ENCODE peak calls at places on chromosomes 6 and 20, in eight cellular contexts. One of them, this sample, is unnamed.

GRCh38 chr6:39929733-39930461 is 4.4 kb downstream of the MOCS1 start:
- DNase-seq in PC-9: no peak
- DNase-seq in astrocyte: no peak
- DNase-seq in hepatocyte: no peak
- DNase-seq in endothelial cell of umbilical vein: peak; percentile 3
- DNase-seq in PC-3: peak; percentile 56
- DNase-seq in fibroblast of lung: no peak
- DNase-seq in HepG2: peak; percentile 26
- DNase-seq in this sample: no peak

GRCh38 chr6:143426025-143426424 is 24.5 kb downstream of the ADAT2 start:
- DNase-seq in PC-9: no peak
- DNase-seq in astrocyte: peak; percentile 68
- DNase-seq in hepatocyte: no peak
- DNase-seq in endothelial cell of umbilical vein: no peak
- DNase-seq in PC-3: no peak
- DNase-seq in fibroblast of lung: peak; percentile 71
- DNase-seq in HepG2: no peak
- DNase-seq in this sample: no peak

GRCh38 chr6:167663784-167664432 is 162.8 kb upstream of the AFDN start:
- DNase-seq in PC-9: no peak
- DNase-seq in astrocyte: no peak
- DNase-seq in hepatocyte: no peak
- DNase-seq in endothelial cell of umbilical vein: no peak
- DNase-seq in PC-3: no peak
- DNase-seq in fibroblast of lung: no peak
- DNase-seq in HepG2: no peak
- DNase-seq in this sample: no peak

GRCh38 chr20:58623579-58624473 is 27.3 kb upstream of the STX16 start:
- DNase-seq in PC-9: peak; percentile 91
- DNase-seq in astrocyte: peak; percentile 96
- DNase-seq in hepatocyte: peak; percentile 89
- DNase-seq in endothelial cell of umbilical vein: peak; percentile 93
- DNase-seq in PC-3: peak; percentile 99
- DNase-seq in fibroblast of lung: peak; percentile 98
- DNase-seq in HepG2: peak; percentile 68
- DNase-seq in this sample: peak; percentile 92

GRCh38 chr6:45477785-45478184 is 100.1 kb upstream of the SUPT3H start:
- DNase-seq in PC-9: no peak
- DNase-seq in astrocyte: no peak
- DNase-seq in hepatocyte: no peak
- DNase-seq in endothelial cell of umbilical vein: no peak
- DNase-seq in PC-3: no peak
- DNase-seq in fibroblast of lung: no peak
- DNase-seq in HepG2: no peak
- DNase-seq in this sample: peak; percentile 29

GRCh38 chr6:43376551-43376981 is 7.1 kb upstream of the ZNF318 start:
- DNase-seq in PC-9: no peak
- DNase-seq in astrocyte: no peak
- DNase-seq in hepatocyte: no peak
- DNase-seq in endothelial cell of umbilical vein: no peak
- DNase-seq in PC-3: no peak
- DNase-seq in fibroblast of lung: no peak
- DNase-seq in HepG2: no peak
- DNase-seq in this sample: peak; percentile 92

GRCh38 chr6:43766964-43767461 is 3.0 kb upstream of the VEGFA start:
- DNase-seq in PC-9: no peak
- DNase-seq in astrocyte: no peak
- DNase-seq in hepatocyte: peak; percentile 62
- DNase-seq in endothelial cell of umbilical vein: no peak
- DNase-seq in PC-3: no peak
- DNase-seq in fibroblast of lung: no peak
- DNase-seq in HepG2: peak; percentile 58
- DNase-seq in this sample: no peak

GRCh38 chr20:60749804-60750602 is 502.1 kb upstream of the CDH4 start:
- DNase-seq in PC-9: no peak
- DNase-seq in astrocyte: no peak
- DNase-seq in hepatocyte: no peak
- DNase-seq in endothelial cell of umbilical vein: no peak
- DNase-seq in PC-3: no peak
- DNase-seq in fibroblast of lung: no peak
- DNase-seq in HepG2: no peak
- DNase-seq in this sample: no peak

GRCh38 chr6:150134280-150134920 is 8.4 kb upstream of the PPP1R14C start:
- DNase-seq in PC-9: no peak
- DNase-seq in astrocyte: no peak
- DNase-seq in hepatocyte: no peak
- DNase-seq in endothelial cell of umbilical vein: no peak
- DNase-seq in PC-3: no peak
- DNase-seq in fibroblast of lung: no peak
- DNase-seq in HepG2: no peak
- DNase-seq in this sample: peak; percentile 24

GRCh38 chr6:64266351-64266821 is 630.8 kb downstream of the PHF3 start:
- DNase-seq in PC-9: no peak
- DNase-seq in astrocyte: no peak
- DNase-seq in hepatocyte: no peak
- DNase-seq in endothelial cell of umbilical vein: no peak
- DNase-seq in PC-3: no peak
- DNase-seq in fibroblast of lung: no peak
- DNase-seq in HepG2: no peak
- DNase-seq in this sample: no peak

GRCh38 chr20:43531091-43531443 is 23.6 kb downstream of the L3MBTL1 start:
- DNase-seq in PC-9: no peak
- DNase-seq in astrocyte: no peak
- DNase-seq in hepatocyte: no peak
- DNase-seq in endothelial cell of umbilical vein: no peak
- DNase-seq in PC-3: no peak
- DNase-seq in fibroblast of lung: no peak
- DNase-seq in HepG2: no peak
- DNase-seq in this sample: no peak

GRCh38 chr6:150169609-150170008 is 26.8 kb downstream of the PPP1R14C start:
- DNase-seq in PC-9: no peak
- DNase-seq in astrocyte: peak; percentile 88
- DNase-seq in hepatocyte: no peak
- DNase-seq in endothelial cell of umbilical vein: no peak
- DNase-seq in PC-3: peak; percentile 66
- DNase-seq in fibroblast of lung: peak; percentile 90
- DNase-seq in HepG2: no peak
- DNase-seq in this sample: peak; percentile 92

GRCh38 chr20:18989736-18990474 is 176.3 kb downstream of the SCP2D1 start:
- DNase-seq in PC-9: no peak
- DNase-seq in astrocyte: no peak
- DNase-seq in hepatocyte: no peak
- DNase-seq in endothelial cell of umbilical vein: no peak
- DNase-seq in PC-3: no peak
- DNase-seq in fibroblast of lung: no peak
- DNase-seq in HepG2: no peak
- DNase-seq in this sample: no peak

GRCh38 chr6:142458857-142459256 is 157.1 kb downstream of the ADGRG6 start:
- DNase-seq in PC-9: no peak
- DNase-seq in astrocyte: no peak
- DNase-seq in hepatocyte: no peak
- DNase-seq in endothelial cell of umbilical vein: no peak
- DNase-seq in PC-3: no peak
- DNase-seq in fibroblast of lung: no peak
- DNase-seq in HepG2: no peak
- DNase-seq in this sample: no peak

GRCh38 chr20:33589059-33589458 is 73.1 kb upstream of the C20orf144 start:
- DNase-seq in PC-9: no peak
- DNase-seq in astrocyte: no peak
- DNase-seq in hepatocyte: no peak
- DNase-seq in endothelial cell of umbilical vein: no peak
- DNase-seq in PC-3: no peak
- DNase-seq in fibroblast of lung: no peak
- DNase-seq in HepG2: no peak
- DNase-seq in this sample: no peak

GRCh38 chr6:712805-713204 is 19.9 kb upstream of the EXOC2 start:
- DNase-seq in PC-9: no peak
- DNase-seq in astrocyte: no peak
- DNase-seq in hepatocyte: no peak
- DNase-seq in endothelial cell of umbilical vein: no peak
- DNase-seq in PC-3: no peak
- DNase-seq in fibroblast of lung: no peak
- DNase-seq in HepG2: no peak
- DNase-seq in this sample: no peak

GRCh38 chr6:83708546-83708969 is 343 bp downstream of the SNAP91 start:
- DNase-seq in PC-9: no peak
- DNase-seq in astrocyte: peak; percentile 6
- DNase-seq in hepatocyte: peak; percentile 21
- DNase-seq in endothelial cell of umbilical vein: peak; percentile 29
- DNase-seq in PC-3: no peak
- DNase-seq in fibroblast of lung: peak; percentile 19
- DNase-seq in HepG2: no peak
- DNase-seq in this sample: no peak

GRCh38 chr20:16608265-16608636 is 35.0 kb upstream of the KIF16B start:
- DNase-seq in PC-9: no peak
- DNase-seq in astrocyte: no peak
- DNase-seq in hepatocyte: no peak
- DNase-seq in endothelial cell of umbilical vein: no peak
- DNase-seq in PC-3: no peak
- DNase-seq in fibroblast of lung: no peak
- DNase-seq in HepG2: no peak
- DNase-seq in this sample: no peak

GRCh38 chr6:158104696-158105095 is 63.4 kb downstream of the SERAC1 start:
- DNase-seq in PC-9: no peak
- DNase-seq in astrocyte: no peak
- DNase-seq in hepatocyte: no peak
- DNase-seq in endothelial cell of umbilical vein: no peak
- DNase-seq in PC-3: no peak
- DNase-seq in fibroblast of lung: no peak
- DNase-seq in HepG2: no peak
- DNase-seq in this sample: no peak

GRCh38 chr6:5697508-5697907 is 309.2 kb downstream of the NRN1 start:
- DNase-seq in PC-9: no peak
- DNase-seq in astrocyte: no peak
- DNase-seq in hepatocyte: no peak
- DNase-seq in endothelial cell of umbilical vein: no peak
- DNase-seq in PC-3: no peak
- DNase-seq in fibroblast of lung: no peak
- DNase-seq in HepG2: no peak
- DNase-seq in this sample: peak; percentile 41

GRCh38 chr20:14337400-14338171 is at the start of gene FLRT3:
- DNase-seq in PC-9: peak; percentile 67
- DNase-seq in astrocyte: peak; percentile 96
- DNase-seq in hepatocyte: peak; percentile 96
- DNase-seq in endothelial cell of umbilical vein: peak; percentile 95
- DNase-seq in PC-3: peak; percentile 97
- DNase-seq in fibroblast of lung: peak; percentile 98
- DNase-seq in HepG2: peak; percentile 93
- DNase-seq in this sample: peak; percentile 98

GRCh38 chr6:167815296-167815980 is 11.3 kb upstream of the AFDN start:
- DNase-seq in PC-9: no peak
- DNase-seq in astrocyte: no peak
- DNase-seq in hepatocyte: no peak
- DNase-seq in endothelial cell of umbilical vein: no peak
- DNase-seq in PC-3: no peak
- DNase-seq in fibroblast of lung: no peak
- DNase-seq in HepG2: no peak
- DNase-seq in this sample: no peak

GRCh38 chr20:610130-611046 is at the start of gene TCF15:
- DNase-seq in PC-9: no peak
- DNase-seq in astrocyte: no peak
- DNase-seq in hepatocyte: peak; percentile 23
- DNase-seq in endothelial cell of umbilical vein: peak; percentile 34
- DNase-seq in PC-3: peak; percentile 40
- DNase-seq in fibroblast of lung: peak; percentile 19
- DNase-seq in HepG2: no peak
- DNase-seq in this sample: peak; percentile 4
- TF ChIP-seq EZH2 in PC-9: no peak
- TF ChIP-seq EZH2 in astrocyte: no peak
- TF ChIP-seq EZH2 in hepatocyte: no peak
- TF ChIP-seq EZH2 in endothelial cell of umbilical vein: peak; percentile 77
- TF ChIP-seq EZH2 in PC-3: no peak
- TF ChIP-seq EZH2 in fibroblast of lung: peak; percentile 59
- TF ChIP-seq EZH2 in HepG2: no peak
- TF ChIP-seq EZH2 in this sample: peak; percentile 9

DNA sequence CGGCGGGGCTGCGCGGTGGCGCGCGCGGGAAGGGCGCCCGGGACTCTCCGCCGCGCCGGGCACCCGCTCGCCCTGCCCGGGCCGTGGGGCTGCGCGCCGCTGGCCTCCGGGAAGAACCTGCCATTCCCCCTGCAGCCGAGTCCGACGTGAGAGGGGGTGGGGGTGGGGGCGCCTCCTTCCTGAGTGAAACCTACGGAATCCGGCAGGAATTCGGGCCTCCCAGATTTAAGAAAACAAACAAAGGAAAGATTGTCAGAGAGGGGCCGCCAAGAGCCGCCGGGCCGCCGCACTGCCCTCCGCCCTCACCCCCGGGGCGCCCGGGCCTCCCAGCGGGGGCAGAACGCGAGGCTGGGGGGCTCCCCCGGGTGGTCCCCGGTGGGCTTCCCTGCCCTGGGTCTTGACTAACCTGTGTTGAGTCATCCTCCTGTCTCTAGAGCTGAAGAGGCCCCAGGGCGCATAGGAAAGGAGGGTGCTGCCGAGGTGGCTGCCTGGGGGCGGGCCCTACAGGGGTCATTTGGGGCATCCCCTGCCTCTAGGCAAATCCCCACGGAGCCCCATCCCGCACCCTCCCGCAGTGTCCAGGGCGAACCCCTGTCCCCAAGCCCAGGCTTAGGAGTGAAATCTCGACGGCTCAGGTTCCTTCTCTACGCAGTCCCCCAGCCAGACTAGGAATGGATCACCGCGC is 42.2 kb upstream of the FOXP4 start:
- DNase-seq in PC-9: peak; percentile 15
- DNase-seq in astrocyte: peak; percentile 77
- DNase-seq in hepatocyte: peak; percentile 68
- DNase-seq in endothelial cell of umbilical vein: peak; percentile 50
- DNase-seq in PC-3: peak; percentile 10
- DNase-seq in fibroblast of lung: peak; percentile 88
- DNase-seq in HepG2: peak; percentile 52
- DNase-seq in this sample: peak; percentile 16
- TF ChIP-seq EZH2 in PC-9: no peak
- TF ChIP-seq EZH2 in astrocyte: no peak
- TF ChIP-seq EZH2 in hepatocyte: no peak
- TF ChIP-seq EZH2 in endothelial cell of umbilical vein: peak; percentile 44
- TF ChIP-seq EZH2 in PC-3: no peak
- TF ChIP-seq EZH2 in fibroblast of lung: no peak
- TF ChIP-seq EZH2 in HepG2: no peak
- TF ChIP-seq EZH2 in this sample: no peak

GRCh38 chr20:21518292-21518991 is 4.6 kb upstream of the NKX2-2 start:
- DNase-seq in PC-9: no peak
- DNase-seq in astrocyte: no peak
- DNase-seq in hepatocyte: no peak
- DNase-seq in endothelial cell of umbilical vein: no peak
- DNase-seq in PC-3: no peak
- DNase-seq in fibroblast of lung: no peak
- DNase-seq in HepG2: no peak
- DNase-seq in this sample: no peak
- TF ChIP-seq EZH2 in PC-9: no peak
- TF ChIP-seq EZH2 in astrocyte: no peak
- TF ChIP-seq EZH2 in hepatocyte: no peak
- TF ChIP-seq EZH2 in endothelial cell of umbilical vein: no peak
- TF ChIP-seq EZH2 in PC-3: no peak
- TF ChIP-seq EZH2 in fibroblast of lung: no peak
- TF ChIP-seq EZH2 in HepG2: peak; percentile 86
- TF ChIP-seq EZH2 in this sample: peak; percentile 38

DNA sequence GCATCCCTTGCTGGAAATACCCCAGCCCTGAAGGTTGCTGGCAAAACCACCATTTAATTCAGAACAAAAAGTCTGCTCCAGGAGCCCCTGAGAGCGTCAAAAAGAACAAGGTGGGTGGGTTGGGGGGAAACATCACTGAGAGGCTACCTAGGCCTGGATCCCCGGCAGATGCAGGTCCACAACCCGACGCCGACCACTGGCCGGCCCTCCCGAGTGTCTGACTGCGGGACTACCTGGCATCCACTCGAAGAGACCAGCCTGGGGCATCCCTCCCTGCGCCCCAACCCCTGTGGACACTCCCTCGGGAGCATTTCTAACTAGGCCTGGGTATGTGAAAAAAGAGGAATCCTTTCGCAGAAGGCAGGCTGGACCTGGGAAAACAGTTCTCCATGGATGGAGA is 47.2 kb downstream of the FAM209B start:
- DNase-seq in PC-9: no peak
- DNase-seq in astrocyte: no peak
- DNase-seq in hepatocyte: no peak
- DNase-seq in endothelial cell of umbilical vein: no peak
- DNase-seq in PC-3: no peak
- DNase-seq in fibroblast of lung: no peak
- DNase-seq in HepG2: no peak
- DNase-seq in this sample: no peak
- TF ChIP-seq EZH2 in PC-9: no peak
- TF ChIP-seq EZH2 in astrocyte: no peak
- TF ChIP-seq EZH2 in hepatocyte: no peak
- TF ChIP-seq EZH2 in endothelial cell of umbilical vein: no peak
- TF ChIP-seq EZH2 in PC-3: no peak
- TF ChIP-seq EZH2 in fibroblast of lung: no peak
- TF ChIP-seq EZH2 in HepG2: no peak
- TF ChIP-seq EZH2 in this sample: no peak

This sample was measured in mammary epithelial cell.